ENCODE peak calls at places on chromosomes 11 and 22, in eight cellular contexts. O is endothelial cell of umbilical vein, H is stomach, V is breast epithelium, A is prostate gland, E is esophagus muscularis mucosa, T is transverse colon, R is spleen. S is an unnamed sample.

GRCh38 chr22:42317691-42318547 is 47.5 kb upstream of the TCF20 start:
- DNase-seq in E (no peak), A (peak), V (peak), R (no peak), T (peak), O (no peak), H (peak), S (no peak)

GRCh38 chr22:22752556-22753477 is 108.4 kb downstream of the GGTLC2 start:
- DNase-seq in A (no peak), R (no peak), V (peak), T (no peak), O (no peak), E (no peak), H (no peak), S (no peak)

GRCh38 chr22:23722168-23722567 is 28.7 kb downstream of the ZNF70 start:
- DNase-seq in E (no peak), O (no peak), V (no peak), H (no peak), R (no peak), T (no peak), A (no peak), S (no peak)

GRCh38 chr11:86435711-86436110 is 61.0 kb downstream of the CCDC81 start:
- DNase-seq in V (no peak), O (no peak), R (no peak), E (no peak), A (no peak), H (no peak), T (no peak), S (no peak)

GRCh38 chr11:89437317-89437716 is 53.9 kb downstream of the NOX4 start:
- DNase-seq in T (no peak), E (no peak), A (no peak), V (no peak), O (no peak), H (no peak), R (no peak), S (no peak)

GRCh38 chr11:104799251-104799650 is 99.0 kb downstream of the CASP12 start:
- DNase-seq in O (no peak), E (no peak), H (no peak), R (no peak), A (no peak), T (no peak), V (no peak), S (no peak)

GRCh38 chr11:100932474-100933100 is 197.0 kb downstream of the PGR start:
- DNase-seq in R (no peak), T (no peak), A (no peak), E (no peak), V (no peak), H (no peak), O (peak), S (no peak)

GRCh38 chr11:11272254-11272653 is 80.8 kb downstream of the CSNK2A3 start:
- DNase-seq in E (no peak), O (no peak), R (no peak), V (no peak), T (no peak), H (no peak), A (no peak), S (no peak)

GRCh38 chr22:42805998-42806481 is 51.0 kb downstream of the ARFGAP3 start:
- DNase-seq in E (no peak), T (no peak), H (peak), A (no peak), V (no peak), R (no peak), O (peak), S (no peak)

GRCh38 chr22:23743303-23743705 is 7.6 kb downstream of the ZNF70 start:
- DNase-seq in A (no peak), T (no peak), H (no peak), O (no peak), E (no peak), V (no peak), R (no peak), S (no peak)

GRCh38 chr11:118608268-118609214 is 1.1 kb downstream of the PHLDB1 start:
- DNase-seq in E (no peak), V (no peak), A (no peak), O (peak), H (peak), R (peak), T (peak), S (no peak)
- TF ChIP-seq POLR2AphosphoS5 in E (peak), V (peak), A (no peak), O (peak), H (peak), R (peak), T (peak), S (no peak)

GRCh38 chr11:46846510-46846830 is 390 bp upstream of the CKAP5 start:
- DNase-seq in E (no peak), V (no peak), R (no peak), O (no peak), T (no peak), A (no peak), H (no peak), S (no peak)

GRCh38 chr11:46845440-46845739 is 690 bp downstream of the CKAP5 start:
- DNase-seq in O (peak), T (no peak), V (no peak), A (no peak), H (no peak), E (no peak), R (no peak), S (no peak)

GRCh38 chr11:46850829-46851380 is 4.8 kb upstream of the CKAP5 start:
- DNase-seq in A (no peak), T (no peak), H (no peak), R (no peak), E (no peak), O (no peak), V (no peak), S (no peak)

GRCh38 chr11:46849631-46850030 is 3.6 kb upstream of the CKAP5 start:
- DNase-seq in A (no peak), T (no peak), R (no peak), O (no peak), V (no peak), E (no peak), H (no peak), S (no peak)

GRCh38 chr11:46845740-46846509 is at the start of gene CKAP5:
- DNase-seq in O (peak), H (peak), T (peak), E (peak), V (peak), A (peak), R (peak), S (peak)
- TF ChIP-seq POLR2A in O (peak), H (peak), T (peak), E (no peak), V (peak), A (peak), R (no peak), S (peak)

GRCh38 chr22:40504285-40505249 is 132.0 kb downstream of the MRTFA start:
- DNase-seq in A (no peak), E (no peak), O (no peak), R (no peak), T (no peak), V (no peak), H (no peak), S (no peak)

GRCh38 chr22:40498454-40499186 is 128.2 kb downstream of the SGSM3 start:
- DNase-seq in T (no peak), V (no peak), A (no peak), E (no peak), R (no peak), O (peak), H (no peak), S (no peak)

GRCh38 chr22:40502919-40503318 is 132.5 kb downstream of the SGSM3 start:
- DNase-seq in H (no peak), T (no peak), O (no peak), A (no peak), E (no peak), V (no peak), R (no peak), S (no peak)

DNA sequence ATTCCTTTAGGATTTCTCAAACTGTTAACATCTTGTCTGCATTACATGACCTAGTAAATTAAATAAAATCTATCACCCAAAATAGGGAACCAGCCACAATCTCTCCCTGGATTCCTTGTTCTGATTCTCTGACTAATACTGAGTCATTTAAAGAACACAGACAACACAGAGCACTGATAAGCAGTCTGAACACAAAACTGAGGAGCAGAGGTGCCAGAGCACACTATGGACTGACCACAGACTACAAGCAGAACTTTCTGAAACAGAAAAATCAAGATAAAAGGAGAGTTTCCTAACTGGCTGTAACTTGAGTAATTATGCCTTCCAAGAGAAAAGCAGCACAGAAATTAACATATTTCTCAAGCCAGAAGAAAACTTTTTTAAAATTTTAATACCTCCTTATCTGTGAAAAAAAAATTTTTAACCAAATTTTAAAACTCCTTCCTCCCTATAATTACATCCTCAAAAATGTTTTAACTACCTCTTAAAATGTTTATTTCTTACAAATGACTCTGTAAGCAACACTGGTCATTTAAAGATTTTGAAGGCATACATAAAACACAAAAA is 128.9 kb downstream of the SGSM3 start:
- DNase-seq in H (peak), O (peak), E (no peak), R (no peak), V (no peak), T (no peak), A (no peak), S (peak)
- TF ChIP-seq POLR2AphosphoS5 in H (peak), O (peak), E (no peak), R (no peak), V (no peak), T (no peak), A (peak), S (no peak)

GRCh38 chr11:29159552-29160465 is 857.0 kb downstream of the KCNA4 start:
- DNase-seq in O (peak), H (peak), A (peak), R (no peak), E (no peak), V (no peak), T (peak), S (peak)
- TF ChIP-seq POLR2A in O (no peak), H (no peak), A (no peak), R (no peak), E (no peak), V (no peak), T (no peak), S (no peak)

GRCh38 chr22:29621761-29622526 is 18.5 kb downstream of the NF2 start:
- DNase-seq in T (no peak), H (no peak), E (no peak), A (no peak), R (no peak), V (no peak), O (peak), S (no peak)
- TF ChIP-seq POLR2AphosphoS5 in T (peak), H (peak), E (no peak), A (peak), R (no peak), V (no peak), O (no peak), S (no peak)

GRCh38 chr22:49824936-49825335 is 2.7 kb downstream of the BRD1 start:
- DNase-seq in A (no peak), R (no peak), O (no peak), T (no peak), H (no peak), E (no peak), V (no peak), S (no peak)
- TF ChIP-seq POLR2A in A (no peak), R (no peak), O (no peak), T (no peak), H (no peak), E (no peak), V (no peak), S (no peak)